ENCODE peak calls at places on chromosomes 16 and 17, in nine cellular contexts. A is GM23248, W is A549, R is colonic mucosa, N is left ventricle myocardium inferior, O is upper lobe of right lung, V is ovary, I is tibial nerve, M is spleen. D is an unnamed sample. For H3K4me1, the result is how much of the 10 kb centered on the place peaks cover.

GRCh38 chr17:21214777-21215541 is 998 bp upstream of the TMEM11 start:
- DNase-seq in A (peak), M (peak), O (no peak), R (no peak), I (no peak), V (no peak), N (no peak), W (peak), D (peak)

GRCh38 chr16:26413780-26414179 is 652.9 kb upstream of the C16orf82 start:
- DNase-seq in V (no peak), A (no peak), O (no peak), R (no peak), M (no peak), W (no peak), N (no peak), I (no peak), D (no peak)

GRCh38 chr17:76265624-76266243 is 586 bp downstream of the UBALD2 start:
- DNase-seq in N (peak), R (peak), W (no peak), O (peak), I (no peak), M (peak), A (peak), V (peak), D (peak)

GRCh38 chr17:40516581-40517285 is 15.3 kb upstream of the TNS4 start:
- DNase-seq in N (no peak), I (no peak), V (no peak), R (peak), W (peak), A (peak), M (peak), O (peak), D (no peak)

GRCh38 chr17:67615011-67615561 is 102.7 kb upstream of the NOL11 start:
- DNase-seq in O (no peak), N (no peak), I (no peak), M (no peak), A (no peak), R (no peak), V (no peak), W (no peak), D (no peak)

GRCh38 chr16:57994778-57995177 is 5.7 kb downstream of the ZNF319 start:
- DNase-seq in N (peak), W (no peak), O (peak), V (no peak), R (peak), I (no peak), A (peak), M (peak), D (peak)

GRCh38 chr16:85605051-85605911 is 7.8 kb upstream of the GSE1 start:
- DNase-seq in O (no peak), V (no peak), I (no peak), N (no peak), W (no peak), M (no peak), R (no peak), A (no peak), D (no peak)

GRCh38 chr17:17498606-17499301 is 2.6 kb upstream of the RASD1 start:
- DNase-seq in A (no peak), N (no peak), O (peak), M (peak), I (no peak), R (no peak), V (no peak), W (no peak), D (no peak)

GRCh38 chr16:28924399-28924761 is 658 bp downstream of the RABEP2 start:
- DNase-seq in O (no peak), N (no peak), R (no peak), W (no peak), V (no peak), A (no peak), M (peak), I (no peak), D (no peak)

GRCh38 chr16:5506021-5506420 is 408.4 kb upstream of the EEF2KMT start:
- DNase-seq in N (no peak), W (no peak), O (no peak), R (no peak), V (no peak), A (no peak), M (no peak), I (no peak), D (no peak)

GRCh38 chr17:4082136-4082924 is 60.5 kb downstream of the ZZEF1 start:
- DNase-seq in R (no peak), N (no peak), I (no peak), A (no peak), M (no peak), O (no peak), W (no peak), V (no peak), D (no peak)

GRCh38 chr16:46482895-46483294 is 138.3 kb downstream of the SHCBP1 start:
- DNase-seq in N (no peak), A (no peak), O (no peak), W (no peak), V (no peak), M (no peak), R (no peak), I (no peak), D (no peak)

GRCh38 chr16:57653936-57654335 is 14.2 kb upstream of the ADGRG3 start:
- DNase-seq in W (no peak), M (peak), N (peak), I (no peak), V (no peak), A (no peak), R (no peak), O (no peak), D (no peak)

GRCh38 chr17:48241131-48241591 is 133.6 kb downstream of the SNX11 start:
- DNase-seq in V (no peak), O (no peak), M (no peak), A (peak), R (no peak), I (peak), N (peak), W (peak), D (peak)

GRCh38 chr16:30491744-30492308 is 19.3 kb downstream of the ITGAL start:
- DNase-seq in M (no peak), W (peak), R (no peak), I (no peak), A (peak), V (no peak), O (no peak), N (no peak), D (peak)

GRCh38 chr16:4058386-4058785 is 57.9 kb downstream of the ADCY9 start:
- DNase-seq in R (no peak), I (no peak), W (no peak), N (no peak), O (no peak), M (no peak), A (no peak), V (no peak), D (peak)

GRCh38 chr17:31266042-31266441 is 31.0 kb downstream of the OMG start:
- DNase-seq in M (no peak), A (no peak), R (no peak), V (no peak), O (no peak), I (no peak), N (no peak), W (no peak), D (no peak)

GRCh38 chr17:7056386-7056785 is 12.5 kb upstream of the SLC16A11 start:
- DNase-seq in N (no peak), V (no peak), I (no peak), O (no peak), W (no peak), A (peak), R (no peak), M (no peak), D (peak)

GRCh38 chr16:4614571-4615388 is at the start of gene UBALD1:
- DNase-seq in A (peak), R (peak), O (peak), I (peak), N (peak), W (peak), V (peak), M (peak), D (peak)

GRCh38 chr17:61393904-61394629 is 5.6 kb upstream of the TBX2 start:
- DNase-seq in M (no peak), V (no peak), R (no peak), I (no peak), N (no peak), O (no peak), W (no peak), A (peak), D (no peak)

GRCh38 chr16:64478258-64478906 is 643.5 kb downstream of the CDH11 start:
- DNase-seq in A (peak), M (no peak), N (no peak), W (no peak), O (no peak), I (no peak), V (no peak), R (no peak), D (peak)

GRCh38 chr16:53999841-54000240 is 286.7 kb downstream of the IRX3 start:
- DNase-seq in V (no peak), O (no peak), M (no peak), A (peak), N (no peak), I (no peak), R (no peak), W (no peak), D (peak)

GRCh38 chr16:54098247-54098646 is 188.3 kb downstream of the IRX3 start:
- DNase-seq in I (no peak), W (no peak), N (no peak), R (no peak), V (no peak), O (no peak), M (no peak), A (no peak), D (no peak)

GRCh38 chr17:49572806-49573420 is 2.8 kb upstream of the NXPH3 start:
- DNase-seq in R (no peak), O (peak), I (no peak), A (no peak), N (no peak), M (peak), V (no peak), W (no peak), D (no peak)
- H3K4me1 ChIP-seq in R (under half), O (under half), I (under half), A (under half), N (half or more), M (half or more), V (under half), W (under half), D (under half)

GRCh38 chr17:1732241-1733046 is 7.9 kb downstream of the WDR81 start:
- DNase-seq in M (no peak), O (no peak), I (no peak), N (no peak), R (no peak), A (no peak), W (no peak), V (no peak), D (no peak)
- H3K4me1 ChIP-seq in M (half or more), O (under half), I (under half), N (half or more), R (under half), A (under half), W (under half), V (under half), D (under half)

GRCh38 chr16:14634389-14634725 is 1.6 kb downstream of the BFAR start:
- DNase-seq in A (no peak), I (no peak), V (no peak), W (no peak), M (peak), R (peak), N (no peak), O (no peak), D (no peak)
- H3K4me1 ChIP-seq in A (under half), I (under half), V (under half), W (half or more), M (half or more), R (under half), N (half or more), O (under half), D (under half)

GRCh38 chr17:73787036-73787720 is 142.9 kb upstream of the SDK2 start:
- DNase-seq in I (no peak), N (no peak), M (no peak), A (no peak), R (no peak), O (no peak), V (no peak), W (no peak), D (no peak)
- H3K4me1 ChIP-seq in I (under half), N (under half), M (under half), A (under half), R (under half), O (under half), V (under half), W (under half), D (under half)

GRCh38 chr16:84196101-84196500 is 5.1 kb downstream of the ADAD2 start:
- DNase-seq in O (no peak), R (no peak), N (no peak), V (no peak), A (no peak), W (no peak), M (no peak), I (no peak), D (no peak)

GRCh38 chr16:84194470-84195200 is 3.7 kb downstream of the ADAD2 start:
- DNase-seq in R (no peak), O (peak), V (no peak), I (no peak), M (no peak), W (no peak), A (no peak), N (no peak), D (no peak)

GRCh38 chr16:84195201-84196093 is 4.5 kb downstream of the ADAD2 start:
- DNase-seq in O (no peak), M (no peak), A (no peak), N (no peak), I (no peak), R (no peak), V (no peak), W (no peak), D (no peak)

GRCh38 chr16:84193480-84193879 is 2.5 kb downstream of the ADAD2 start:
- DNase-seq in R (no peak), W (no peak), A (no peak), I (no peak), O (no peak), V (no peak), N (no peak), M (no peak), D (no peak)

DNA sequence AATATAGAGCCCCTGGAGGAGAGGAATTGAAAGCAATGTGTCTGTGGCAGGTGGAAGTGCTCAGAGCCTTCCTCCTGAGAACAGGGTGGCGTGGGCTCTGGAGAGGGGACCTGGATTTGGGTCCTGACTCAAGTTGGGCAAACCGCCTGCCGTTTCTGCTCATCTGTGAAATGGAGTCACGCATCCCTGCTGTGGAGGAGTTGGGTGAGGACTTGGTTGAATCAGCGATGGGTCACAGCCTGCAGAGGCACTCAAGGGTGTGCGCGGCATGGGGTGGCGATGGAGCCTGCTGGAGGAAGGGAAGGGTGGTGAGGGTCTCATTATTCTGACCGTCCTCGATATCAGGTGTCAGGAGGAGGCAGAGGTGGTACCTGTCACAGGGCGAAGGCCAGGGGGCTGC is 3.1 kb downstream of the ADAD2 start:
- DNase-seq in A (no peak), O (no peak), I (no peak), R (no peak), M (no peak), V (no peak), N (no peak), W (no peak), D (no peak)
- H3K4me1 ChIP-seq in A (under half), O (under half), I (under half), R (under half), M (under half), V (under half), N (under half), W (under half), D (under half)

DNA sequence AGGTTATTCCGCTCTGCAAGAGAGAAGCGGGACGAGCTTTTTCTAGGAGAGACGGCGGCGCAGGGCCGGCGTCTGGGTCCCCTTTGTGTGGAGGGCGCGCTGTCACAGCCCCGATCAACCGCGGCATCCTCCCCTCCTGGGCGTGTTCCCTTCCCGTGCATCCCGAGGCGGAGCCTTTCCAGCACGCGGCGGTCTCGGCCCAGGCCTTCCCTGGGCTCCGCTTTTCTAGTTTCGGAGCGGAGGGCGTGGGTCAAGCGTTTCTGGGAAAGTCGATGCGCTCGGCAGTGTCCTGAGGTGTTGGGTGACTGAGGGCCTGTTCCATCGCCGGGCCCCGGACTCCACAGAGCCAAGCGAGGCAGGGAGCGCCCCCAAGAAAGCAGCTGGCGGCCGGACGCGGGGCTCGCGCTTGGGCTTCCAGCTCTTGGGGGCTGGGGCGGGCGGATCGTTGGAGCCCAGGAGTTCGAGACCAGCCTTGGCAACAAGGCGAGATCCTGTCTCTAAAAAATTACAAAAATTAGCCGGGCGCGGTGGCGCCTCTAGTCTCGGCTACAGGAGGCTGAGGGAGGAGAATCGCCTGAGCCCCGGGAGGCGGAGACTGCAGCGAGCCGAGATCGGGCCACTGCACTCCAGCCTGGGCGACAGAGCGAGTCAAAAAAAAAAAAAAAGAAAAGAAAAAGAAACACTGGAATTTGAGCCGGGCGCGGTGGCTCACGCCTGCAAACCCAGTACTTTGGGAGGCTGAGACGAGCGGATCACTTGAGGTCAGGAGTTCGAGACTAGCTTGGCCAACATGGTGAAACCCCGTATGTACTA is 825 bp downstream of the IFT140 start:
- DNase-seq in N (no peak), M (no peak), I (no peak), W (no peak), O (no peak), V (peak), R (no peak), A (peak), D (peak)
- H3K4me1 ChIP-seq in N (half or more), M (half or more), I (under half), W (under half), O (under half), V (under half), R (under half), A (under half), D (under half)

GRCh38 chr16:11449716-11450115 is 104.5 kb downstream of the RMI2 start:
- DNase-seq in R (no peak), M (peak), V (no peak), I (no peak), A (no peak), W (no peak), O (no peak), N (no peak), D (no peak)

GRCh38 chr16:11456741-11457140 is 111.5 kb downstream of the RMI2 start:
- DNase-seq in I (no peak), M (peak), A (no peak), N (no peak), O (no peak), V (no peak), R (no peak), W (no peak), D (no peak)

GRCh38 chr16:11452746-11453344 is 107.6 kb downstream of the RMI2 start:
- DNase-seq in O (no peak), A (no peak), W (no peak), N (no peak), M (no peak), I (peak), V (no peak), R (no peak), D (peak)

GRCh38 chr16:11448796-11449416 is 103.6 kb downstream of the RMI2 start:
- DNase-seq in I (no peak), R (no peak), V (no peak), W (no peak), M (peak), N (no peak), A (no peak), O (no peak), D (no peak)

DNA sequence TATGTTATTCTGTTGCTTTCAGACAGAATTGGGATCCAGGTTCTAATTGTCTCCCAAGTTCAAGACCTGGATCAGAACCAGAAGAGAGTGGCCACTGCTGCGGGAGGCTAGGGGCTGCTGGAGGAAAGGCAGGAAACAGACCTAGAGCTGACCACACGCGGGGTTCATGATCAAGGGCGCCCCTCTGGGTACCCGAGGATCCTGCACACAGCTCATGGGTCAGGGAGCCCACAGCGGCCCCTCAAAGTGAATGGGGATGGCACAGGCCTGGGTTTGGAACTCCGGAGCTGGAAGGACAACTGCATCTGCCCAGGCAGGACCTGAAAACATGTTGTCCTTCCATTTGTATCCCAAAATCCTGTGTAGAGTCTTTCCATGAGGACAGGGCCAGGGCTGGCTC is 107.0 kb downstream of the RMI2 start:
- DNase-seq in O (no peak), A (no peak), R (no peak), I (no peak), M (peak), W (no peak), N (no peak), V (no peak), D (no peak)
- H3K4me1 ChIP-seq in O (under half), A (under half), R (under half), I (under half), M (under half), W (under half), N (under half), V (under half), D (under half)

DNA sequence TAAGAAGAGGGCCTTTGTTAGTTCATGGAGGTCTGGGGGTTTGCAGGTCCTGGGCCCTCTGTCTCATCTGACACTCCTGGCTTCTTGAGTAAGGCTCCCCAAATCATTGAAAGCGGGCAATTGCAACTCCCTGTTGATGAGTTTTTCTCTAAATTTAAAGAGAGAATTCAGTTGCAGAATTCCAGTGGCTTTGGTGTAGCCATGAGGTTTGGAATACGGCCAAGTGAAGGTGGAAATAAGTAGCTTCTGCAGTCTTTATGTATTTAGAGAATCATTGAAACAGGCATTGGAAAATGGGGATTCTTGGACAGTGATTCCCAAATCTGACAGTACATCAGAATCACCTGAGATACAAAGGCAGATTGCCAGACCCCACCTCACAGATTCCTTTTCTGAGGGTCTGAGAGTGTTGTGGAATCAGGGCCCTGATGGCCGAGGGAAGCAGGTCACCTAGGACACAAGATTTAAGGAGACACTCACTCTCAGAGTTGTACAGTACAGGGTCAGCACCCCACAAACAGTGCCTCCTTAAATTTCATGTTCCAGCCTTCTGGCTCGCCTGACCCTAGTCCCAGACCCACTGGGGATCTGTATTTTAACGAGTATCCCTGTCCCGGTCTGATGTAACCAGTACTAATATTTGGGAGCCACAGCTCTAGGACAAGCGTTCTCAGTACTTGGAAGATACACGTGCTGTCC is 37.7 kb downstream of the YPEL2 start:
- DNase-seq in M (no peak), I (no peak), O (no peak), W (no peak), A (peak), R (no peak), V (no peak), N (no peak), D (no peak)
- H3K4me1 ChIP-seq in M (half or more), I (half or more), O (half or more), W (under half), A (half or more), R (half or more), V (half or more), N (half or more), D (half or more)

GRCh38 chr16:70717065-70717464 is 31.2 kb upstream of the MTSS2 start:
- DNase-seq in M (no peak), I (no peak), V (no peak), R (no peak), O (no peak), W (no peak), N (no peak), A (no peak), D (no peak)
- H3K4me1 ChIP-seq in M (half or more), I (under half), V (under half), R (under half), O (under half), W (under half), N (under half), A (under half), D (under half)

D was measured in adipocyte.